ENCODE peak calls at places on chromosomes 2 and 18, in seven cellular contexts. D is heart left ventricle, A is spleen, G is GM13976, S is IMR-90, C is astrocyte of the spinal cord, O is fibroblast of pulmonary artery. H is an unnamed sample.

GRCh38 chr2:54574107-54574859 is 118.2 kb downstream of the SPTBN1 start:
- DNase-seq in D (peak), A (no peak), G (no peak), S (peak), C (no peak), O (peak), H (no peak)

GRCh38 chr18:25830787-25831186 is 259.6 kb downstream of the SS18 start:
- DNase-seq in D (peak), A (no peak), G (no peak), S (peak), C (peak), O (peak), H (no peak)

GRCh38 chr2:145323512-145323911 is 803.6 kb upstream of the ZEB2 start:
- DNase-seq in D (no peak), A (no peak), G (no peak), S (peak), C (peak), O (peak), H (no peak)

GRCh38 chr2:173149491-173149890 is 73.8 kb downstream of the MAP3K20 start:
- DNase-seq in D (no peak), A (peak), G (peak), S (no peak), C (no peak), O (no peak), H (no peak)

GRCh38 chr2:46326231-46326980 is 29.2 kb downstream of the EPAS1 start:
- DNase-seq in D (no peak), A (no peak), G (no peak), S (no peak), C (no peak), O (peak), H (no peak)

GRCh38 chr2:70767699-70768584 is at the start of gene ADD2:
- DNase-seq in D (peak), A (peak), G (peak), S (peak), C (peak), O (peak), H (peak)

GRCh38 chr2:230861564-230862255 is 3.0 kb upstream of the ITM2C start:
- DNase-seq in D (no peak), A (no peak), G (no peak), S (no peak), C (no peak), O (no peak), H (no peak)

GRCh38 chr2:181813963-181814565 is 77.5 kb upstream of the ITPRID2 start:
- DNase-seq in D (no peak), A (no peak), G (no peak), S (peak), C (peak), O (peak), H (no peak)

GRCh38 chr2:240018071-240018750 is 6.9 kb downstream of the NDUFA10 start:
- DNase-seq in D (no peak), A (no peak), G (no peak), S (no peak), C (no peak), O (no peak), H (no peak)

GRCh38 chr2:240014327-240014726 is 10.8 kb downstream of the NDUFA10 start:
- DNase-seq in D (no peak), A (no peak), G (no peak), S (no peak), C (no peak), O (no peak), H (no peak)

DNA sequence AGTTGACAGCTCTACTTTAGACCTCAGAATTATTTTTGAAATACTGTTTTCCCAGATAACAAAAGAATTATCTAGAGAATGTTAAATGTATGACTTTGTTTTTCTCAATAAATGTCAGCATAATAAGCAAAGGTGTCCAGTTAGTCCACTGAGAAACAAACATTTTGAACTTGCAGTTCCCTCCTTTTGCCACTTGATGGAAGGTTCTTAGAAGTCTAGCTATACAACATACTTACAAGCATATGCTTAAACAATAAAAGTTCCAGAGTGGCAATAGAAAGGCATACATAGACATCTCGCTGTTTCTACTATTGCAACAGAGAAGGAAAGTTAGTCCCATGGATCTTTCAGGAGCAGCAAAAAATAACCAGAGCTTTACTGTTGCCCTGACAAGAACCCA is 11.8 kb downstream of the NDUFA10 start:
- DNase-seq in D (no peak), A (no peak), G (no peak), S (peak), C (peak), O (peak), H (no peak)
- TF ChIP-seq CTCF in D (no peak), A (no peak), G (no peak), S (peak), C (peak), O (peak), H (peak)

GRCh38 chr2:38835015-38835601 is 40.6 kb downstream of the DHX57 start:
- DNase-seq in D (no peak), A (no peak), G (no peak), S (peak), C (peak), O (peak), H (no peak)
- TF ChIP-seq CTCF in D (peak), A (no peak), G (no peak), S (peak), C (peak), O (peak), H (peak)

DNA sequence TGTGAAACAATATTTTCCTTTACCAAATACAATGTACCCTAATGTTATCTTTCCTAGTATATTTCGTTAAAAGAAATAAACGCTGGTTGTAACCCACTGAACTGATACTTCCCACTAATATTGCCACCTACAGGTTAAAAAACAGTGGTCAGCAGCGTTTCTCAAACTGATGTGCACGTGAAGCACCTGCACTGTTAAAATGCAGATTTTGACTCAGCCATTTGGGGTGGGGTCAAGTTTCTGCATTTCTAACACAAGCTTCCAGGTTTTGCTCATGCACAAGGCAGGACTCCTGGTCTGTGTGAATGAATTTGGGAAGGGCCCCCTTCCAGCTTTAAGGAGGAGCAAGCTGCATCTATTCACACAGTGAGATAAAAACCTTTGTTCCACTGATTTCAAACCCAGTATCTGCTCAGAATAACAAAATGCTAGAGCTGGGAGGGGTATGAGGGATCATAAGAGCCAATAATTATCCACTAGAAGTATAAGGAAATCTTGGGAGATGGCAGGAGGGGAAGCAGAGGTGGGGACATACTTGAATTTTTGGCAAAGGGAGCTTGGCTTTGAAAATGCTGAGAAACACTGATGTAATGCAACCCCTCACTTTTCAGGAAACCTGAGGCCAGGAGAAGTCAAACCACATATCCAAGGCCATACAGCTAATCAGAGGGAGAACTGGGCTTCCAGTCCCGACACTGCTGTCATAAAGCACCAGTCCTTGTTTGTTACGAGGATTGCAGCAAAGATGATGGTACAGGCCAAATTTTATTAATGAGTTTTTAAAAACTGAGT is 116.2 kb downstream of the RBMS1 start:
- DNase-seq in D (no peak), A (no peak), G (no peak), S (peak), C (no peak), O (peak), H (no peak)
- TF ChIP-seq CTCF in D (no peak), A (peak), G (no peak), S (no peak), C (peak), O (peak), H (no peak)

GRCh38 chr2:195657634-195658540 is 861 bp downstream of the SLC39A10 start:
- DNase-seq in D (peak), A (peak), G (peak), S (peak), C (peak), O (peak), H (peak)

GRCh38 chr2:195658541-195658890 is 1.5 kb downstream of the SLC39A10 start:
- DNase-seq in D (no peak), A (no peak), G (no peak), S (peak), C (peak), O (peak), H (no peak)

GRCh38 chr2:195659114-195659513 is 2.1 kb downstream of the SLC39A10 start:
- DNase-seq in D (no peak), A (no peak), G (peak), S (peak), C (peak), O (peak), H (no peak)

GRCh38 chr2:195656131-195656858 is 731 bp upstream of the SLC39A10 start:
- DNase-seq in D (no peak), A (no peak), G (no peak), S (peak), C (no peak), O (no peak), H (no peak)

DNA sequence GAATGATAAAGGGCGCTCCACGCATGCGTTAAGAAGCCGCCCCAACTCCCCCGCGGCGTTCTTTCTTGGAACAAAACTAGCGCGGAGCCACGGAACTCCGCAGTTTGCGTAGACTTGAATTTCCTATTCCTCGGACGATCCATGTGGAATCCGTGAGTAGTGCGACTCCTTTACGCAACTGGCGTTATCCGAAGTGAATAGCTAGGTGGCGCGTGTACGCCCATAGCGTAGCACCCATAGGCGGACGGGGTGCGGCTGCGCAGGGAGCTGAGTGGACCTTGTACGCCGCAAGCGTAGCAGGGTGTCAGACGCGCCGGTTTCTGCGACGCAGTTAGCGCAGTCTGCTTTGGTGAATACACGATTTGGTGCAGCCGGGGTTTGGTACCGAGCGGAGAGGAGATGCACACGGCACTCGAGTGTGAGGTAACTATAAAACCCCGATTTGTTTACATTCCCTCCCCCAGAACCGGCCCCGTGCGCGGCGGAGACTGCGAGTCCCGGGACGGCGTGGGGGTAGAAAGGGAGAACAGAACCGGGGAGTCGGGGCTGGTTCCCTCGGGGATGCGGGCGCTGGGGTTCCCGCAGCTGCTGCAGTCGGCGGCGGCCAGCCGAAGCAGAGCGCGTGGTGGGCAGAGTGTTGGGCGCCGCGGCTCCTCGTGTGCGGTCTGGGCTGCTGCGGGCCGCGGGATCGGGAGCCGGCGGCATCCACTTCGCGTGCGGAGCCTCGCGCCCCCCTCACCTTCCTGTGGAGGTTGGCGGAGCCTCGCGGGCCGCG is at the start of gene SLC39A10:
- DNase-seq in D (peak), A (peak), G (peak), S (peak), C (peak), O (peak), H (peak)
- TF ChIP-seq CTCF in D (no peak), A (peak), G (no peak), S (peak), C (no peak), O (no peak), H (peak)

GRCh38 chr2:113406114-113406513 is 31.4 kb upstream of the ZNG1B start:
- DNase-seq in D (no peak), A (peak), G (no peak), S (no peak), C (no peak), O (no peak), H (no peak)

DNA sequence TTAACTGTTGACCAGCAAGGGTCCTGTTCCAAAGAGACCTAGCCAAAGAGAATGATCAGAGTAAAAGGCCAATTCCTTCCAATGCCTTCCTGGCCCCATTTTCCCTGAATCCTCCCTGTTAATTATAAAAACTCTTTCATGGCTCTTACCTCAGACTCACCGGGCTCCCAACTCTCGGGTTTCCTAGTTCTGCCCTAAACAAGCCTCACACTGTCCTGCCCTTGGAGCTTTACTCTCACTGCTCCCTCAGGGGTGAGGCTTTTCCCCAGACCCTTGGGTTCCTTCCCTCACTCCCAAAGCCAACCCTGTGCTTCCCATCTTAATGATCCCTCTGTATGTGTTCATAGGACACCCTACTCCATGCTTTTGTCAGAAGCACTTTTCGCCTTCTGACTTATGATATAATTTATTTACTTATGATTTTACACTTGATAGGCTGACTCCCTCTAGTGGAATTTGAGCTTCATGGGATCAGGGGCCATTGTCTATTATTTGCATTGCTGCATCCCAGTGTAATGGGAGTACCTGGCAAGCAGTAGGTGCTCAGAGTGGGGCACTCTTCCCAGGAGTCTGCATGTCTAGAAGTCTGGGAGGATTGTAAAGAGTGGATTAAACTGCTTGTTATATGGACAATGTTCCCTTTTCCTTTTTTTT is 29.9 kb upstream of the ZNG1B start:
- DNase-seq in D (no peak), A (no peak), G (no peak), S (peak), C (peak), O (peak), H (no peak)
- TF ChIP-seq CTCF in D (peak), A (peak), G (no peak), S (peak), C (peak), O (peak), H (no peak)

DNA sequence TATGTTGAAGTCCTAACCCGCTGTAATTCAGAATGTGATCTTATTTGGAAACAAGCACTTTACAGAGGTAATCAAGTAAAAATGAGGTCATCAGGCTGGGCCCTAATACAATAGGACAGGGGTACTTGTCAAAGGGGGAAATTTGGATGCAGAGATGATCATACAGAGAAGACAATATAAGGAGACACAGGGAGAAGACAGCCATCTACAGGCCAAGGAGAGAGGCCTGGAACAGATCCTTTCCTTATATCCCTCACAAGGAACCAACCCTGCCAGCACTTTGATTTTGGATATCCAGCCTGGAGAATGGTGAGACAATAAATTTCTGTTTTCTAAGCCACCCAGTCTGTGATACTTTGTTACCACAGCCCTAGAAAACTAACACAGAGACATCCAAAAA is 104.3 kb downstream of the METTL4 start:
- DNase-seq in D (no peak), A (no peak), G (no peak), S (no peak), C (no peak), O (no peak), H (no peak)
- TF ChIP-seq CTCF in D (no peak), A (no peak), G (no peak), S (no peak), C (no peak), O (no peak), H (no peak)

DNA sequence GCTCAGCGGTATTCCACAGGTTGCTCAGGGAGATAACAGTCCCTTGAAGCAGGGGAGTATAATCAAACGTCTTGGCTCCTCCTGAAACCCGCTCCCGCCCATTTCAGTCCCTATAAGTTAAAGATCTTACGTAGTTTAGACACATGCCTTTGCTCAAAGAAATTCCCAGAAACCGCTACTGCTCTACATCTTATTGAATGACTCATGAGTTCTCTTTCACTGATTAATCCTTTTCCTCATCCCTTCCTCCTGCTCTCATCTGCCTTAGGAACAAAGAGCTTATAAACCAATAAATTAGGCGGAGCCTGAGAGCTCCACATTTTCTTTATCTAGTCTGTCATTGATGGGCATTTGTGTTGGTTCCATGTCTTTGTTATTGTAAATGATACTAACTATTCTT is 4.2 kb upstream of the SERPINB4 start:
- DNase-seq in D (no peak), A (no peak), G (no peak), S (peak), C (no peak), O (peak), H (no peak)
- TF ChIP-seq CTCF in D (no peak), A (no peak), G (no peak), S (no peak), C (no peak), O (no peak), H (no peak)

GRCh38 chr2:14355102-14355501 is 277.4 kb upstream of the LRATD1 start:
- DNase-seq in D (no peak), A (no peak), G (no peak), S (no peak), C (no peak), O (no peak), H (no peak)
- TF ChIP-seq CTCF in D (no peak), A (no peak), G (no peak), S (no peak), C (no peak), O (no peak), H (no peak)

H was measured in mesothelial cell of epicardium.